ENCODE peak calls at places on chromosomes 12 and 14, in six cellular contexts. T is IMR-90, X is hepatocyte, D is spleen, G is stomach, R is cardiac fibroblast. Q is an unnamed sample.

GRCh38 chr14:69285661-69286255 is 25.8 kb downstream of the GALNT16 start:
- DNase-seq in X (no peak), T (no peak), G (no peak), D (no peak), R (no peak), Q (no peak)

GRCh38 chr14:67240168-67240932 is 885 bp upstream of the PALS1 start:
- DNase-seq in D (peak), X (peak), G (peak), R (peak), T (peak), Q (no peak)

GRCh38 chr14:36665887-36666415 is 4.3 kb downstream of the PAX9 start:
- DNase-seq in D (no peak), R (no peak), G (no peak), X (no peak), T (no peak), Q (no peak)

GRCh38 chr14:50813544-50813863 is 17.5 kb downstream of the NIN start:
- DNase-seq in D (no peak), G (no peak), X (no peak), T (no peak), R (no peak), Q (no peak)

GRCh38 chr12:46264057-46264456 is 4.8 kb downstream of the SLC38A1 start:
- DNase-seq in X (no peak), R (peak), G (no peak), D (no peak), T (peak), Q (no peak)

GRCh38 chr14:24927809-24928208 is 122.1 kb downstream of the STXBP6 start:
- DNase-seq in R (no peak), T (no peak), G (no peak), X (no peak), D (no peak), Q (no peak)

GRCh38 chr14:100890451-100890850 is 13.1 kb downstream of the RTL1 start:
- DNase-seq in T (no peak), G (peak), D (peak), X (no peak), R (no peak), Q (no peak)

GRCh38 chr14:95549656-95550585 is 15.1 kb downstream of the GLRX5 start:
- DNase-seq in R (no peak), T (no peak), D (no peak), X (no peak), G (peak), Q (no peak)

GRCh38 chr14:74571901-74572828 is 39.9 kb downstream of the LTBP2 start:
- DNase-seq in X (peak), D (peak), G (no peak), R (peak), T (peak), Q (peak)

GRCh38 chr14:69720912-69721311 is 46.0 kb upstream of the SRSF5 start:
- DNase-seq in D (no peak), X (no peak), R (no peak), T (no peak), G (no peak), Q (no peak)

GRCh38 chr14:79665556-79665955 is 545.7 kb downstream of the DIO2 start:
- DNase-seq in T (no peak), D (no peak), R (no peak), G (no peak), X (no peak), Q (no peak)

GRCh38 chr14:23602181-23603095 is 23.8 kb upstream of the JPH4 start:
- DNase-seq in X (no peak), T (no peak), R (no peak), G (no peak), D (no peak), Q (no peak)

GRCh38 chr14:47040490-47040889 is 388.9 kb upstream of the RPL10L start:
- DNase-seq in X (peak), G (no peak), T (no peak), R (no peak), D (no peak), Q (peak)

GRCh38 chr12:124709722-124710656 is 142.6 kb upstream of the NCOR2 start:
- DNase-seq in D (no peak), G (no peak), T (peak), R (peak), X (no peak), Q (no peak)

GRCh38 chr12:59005195-59005961 is 85.1 kb upstream of the LRIG3 start:
- DNase-seq in G (no peak), T (peak), R (peak), X (peak), D (no peak), Q (no peak)

GRCh38 chr14:20630340-20631022 is 11.0 kb downstream of the OR6S1 start:
- DNase-seq in D (peak), R (peak), G (no peak), T (peak), X (peak), Q (peak)

GRCh38 chr12:124852329-124852831 is 11.3 kb downstream of the SCARB1 start:
- DNase-seq in D (peak), G (no peak), R (peak), T (no peak), X (peak), Q (no peak)

GRCh38 chr14:59969319-59969718 is 49.4 kb downstream of the LRRC9 start:
- DNase-seq in T (peak), G (no peak), X (no peak), R (no peak), D (no peak), Q (no peak)

GRCh38 chr12:124543591-124544310 is 23.7 kb downstream of the NCOR2 start:
- DNase-seq in R (no peak), D (peak), X (no peak), G (no peak), T (no peak), Q (no peak)

GRCh38 chr14:92880351-92880750 is 42.6 kb upstream of the CHGA start:
- DNase-seq in D (no peak), R (no peak), T (no peak), X (no peak), G (no peak), Q (no peak)

GRCh38 chr12:112602150-112602549 is 183.4 kb downstream of the PTPN11 start:
- DNase-seq in G (no peak), T (no peak), D (no peak), X (no peak), R (no peak), Q (no peak)

GRCh38 chr12:114744696-114745095 is 60.7 kb upstream of the TBX3 start:
- DNase-seq in X (peak), R (no peak), T (peak), G (no peak), D (no peak), Q (no peak)

GRCh38 chr12:9936597-9936996 is 4.4 kb upstream of the CLEC2A start:
- DNase-seq in R (no peak), G (no peak), X (no peak), T (peak), D (no peak), Q (no peak)

GRCh38 chr12:9944404-9944803 is 12.2 kb upstream of the CLEC2A start:
- DNase-seq in D (no peak), G (no peak), X (no peak), R (no peak), T (no peak), Q (no peak)

GRCh38 chr12:9941838-9942237 is 9.7 kb upstream of the CLEC2A start:
- DNase-seq in G (no peak), D (no peak), R (no peak), T (no peak), X (no peak), Q (no peak)

GRCh38 chr12:9943244-9943643 is 11.1 kb upstream of the CLEC2A start:
- DNase-seq in G (no peak), X (no peak), R (no peak), T (no peak), D (peak), Q (no peak)

GRCh38 chr12:9940370-9940769 is 8.2 kb upstream of the CLEC2A start:
- DNase-seq in R (peak), T (peak), X (peak), G (no peak), D (no peak), Q (no peak)
- H3K4me3 ChIP-seq in R (no peak), T (no peak), X (no peak), G (no peak), D (no peak), Q (no peak)

DNA sequence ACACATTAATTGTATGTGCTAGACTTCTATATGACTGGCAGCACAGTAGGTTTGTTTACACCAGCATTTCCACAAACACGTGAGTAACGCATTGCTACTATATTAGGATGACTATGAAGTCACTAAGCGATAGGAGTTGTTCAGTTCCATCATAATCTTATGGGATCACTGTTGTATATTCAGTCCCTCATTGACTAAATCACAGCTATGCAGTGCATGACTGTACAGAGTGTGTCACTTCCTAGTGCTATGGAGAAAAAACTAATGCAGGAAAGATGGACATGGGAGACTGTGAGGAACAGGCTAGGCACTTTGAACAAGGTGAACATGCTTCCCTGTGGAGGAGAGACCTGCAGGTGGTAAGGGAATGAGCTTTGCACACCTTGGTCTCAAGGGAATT is 259.8 kb downstream of the NUAK1 start:
- DNase-seq in X (no peak), R (no peak), G (no peak), T (peak), D (no peak), Q (no peak)
- TF ChIP-seq CTCF in X (no peak), R (no peak), G (no peak), T (no peak), D (no peak), Q (no peak)

GRCh38 chr14:22497144-22497423 is 91.9 kb downstream of the DAD1 start:
- DNase-seq in D (no peak), T (no peak), X (no peak), G (no peak), R (no peak), Q (no peak)
- H3K4me3 ChIP-seq in D (no peak), T (no peak), X (no peak), G (no peak), R (no peak), Q (no peak)

GRCh38 chr12:67430708-67431335 is 161.7 kb downstream of the CAND1 start:
- DNase-seq in G (no peak), D (no peak), T (no peak), R (peak), X (no peak), Q (no peak)
- TF ChIP-seq CTCF in G (no peak), D (no peak), T (no peak), R (no peak), X (peak), Q (no peak)

GRCh38 chr12:5856692-5857091 is 88.4 kb downstream of the ANO2 start:
- DNase-seq in X (no peak), T (no peak), G (no peak), R (no peak), D (no peak), Q (no peak)
- H3K4me3 ChIP-seq in X (no peak), T (no peak), G (no peak), R (no peak), D (no peak), Q (no peak)

DNA sequence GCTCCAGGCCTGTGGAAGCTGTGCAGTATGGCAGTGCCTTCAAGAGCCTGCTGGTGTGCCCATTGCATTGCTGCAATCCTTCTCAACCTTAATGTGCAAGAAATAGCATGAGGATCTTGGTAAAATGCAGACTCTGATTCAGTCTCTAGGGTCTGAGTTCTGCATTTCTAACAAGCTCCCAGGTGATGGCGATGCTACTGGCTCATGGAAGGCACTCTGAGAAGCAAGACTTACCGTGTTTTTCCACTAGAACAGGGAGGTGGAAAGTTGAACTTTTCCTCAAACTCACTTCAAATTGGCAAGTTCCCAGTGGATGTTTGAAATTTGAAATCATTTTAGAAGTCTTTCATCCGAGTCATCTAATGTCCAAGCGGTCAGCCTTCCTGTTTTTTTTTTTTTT is 55.5 kb downstream of the MYRFL start:
- DNase-seq in D (no peak), X (no peak), T (peak), R (no peak), G (no peak), Q (no peak)
- TF ChIP-seq CTCF in D (no peak), X (no peak), T (peak), R (no peak), G (no peak), Q (peak)

GRCh38 chr12:27711957-27712356 is 1.3 kb downstream of the MRPS35 start:
- DNase-seq in R (no peak), G (no peak), X (no peak), D (no peak), T (no peak), Q (no peak)
- H3K4me3 ChIP-seq in R (peak), G (no peak), X (peak), D (peak), T (no peak), Q (peak)

DNA sequence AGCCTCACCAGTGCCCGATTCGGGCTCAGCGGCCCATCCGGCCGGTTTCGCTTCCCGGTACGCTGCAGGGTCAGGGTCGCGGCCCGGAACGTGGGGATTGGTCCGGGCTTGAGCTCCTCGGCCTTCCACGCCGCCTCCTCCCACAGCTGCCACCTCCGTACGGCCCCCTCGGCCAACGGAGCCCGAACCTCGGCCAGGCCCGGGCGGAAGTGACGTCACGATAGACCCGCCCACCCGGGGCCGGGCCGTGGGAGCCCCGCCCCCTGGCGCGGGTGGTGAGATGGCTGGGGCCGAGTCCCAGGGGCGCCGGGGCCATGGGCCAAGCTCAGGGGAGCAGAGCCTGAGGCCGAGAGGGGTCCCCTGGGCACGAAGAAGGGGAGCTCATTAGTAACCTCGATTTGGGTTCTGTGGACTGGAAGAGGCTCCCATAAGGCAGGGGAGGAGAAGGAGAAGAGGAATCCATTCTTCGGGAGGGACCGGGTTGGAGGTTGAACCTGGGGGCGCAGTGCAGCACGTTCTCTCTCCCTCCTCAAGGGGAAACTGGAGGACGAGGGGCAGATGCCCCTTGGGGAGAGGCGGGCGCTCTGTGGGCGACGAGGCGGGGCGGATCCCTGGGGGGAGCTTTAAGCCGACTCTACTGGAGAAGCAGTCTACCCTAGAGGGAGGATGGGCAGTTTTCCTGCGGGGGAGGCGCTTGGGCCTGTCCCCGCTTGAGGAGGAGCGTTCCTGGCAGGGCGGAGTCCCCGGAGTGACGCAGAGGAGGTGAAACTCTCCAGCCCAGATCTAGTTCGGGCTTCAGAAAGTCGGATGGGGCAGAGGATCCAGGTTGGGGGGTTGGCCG is at the start of gene MLF2:
- DNase-seq in G (peak), D (peak), R (peak), T (peak), X (peak), Q (peak)
- TF ChIP-seq CTCF in G (peak), D (peak), R (no peak), T (no peak), X (peak), Q (peak)

DNA sequence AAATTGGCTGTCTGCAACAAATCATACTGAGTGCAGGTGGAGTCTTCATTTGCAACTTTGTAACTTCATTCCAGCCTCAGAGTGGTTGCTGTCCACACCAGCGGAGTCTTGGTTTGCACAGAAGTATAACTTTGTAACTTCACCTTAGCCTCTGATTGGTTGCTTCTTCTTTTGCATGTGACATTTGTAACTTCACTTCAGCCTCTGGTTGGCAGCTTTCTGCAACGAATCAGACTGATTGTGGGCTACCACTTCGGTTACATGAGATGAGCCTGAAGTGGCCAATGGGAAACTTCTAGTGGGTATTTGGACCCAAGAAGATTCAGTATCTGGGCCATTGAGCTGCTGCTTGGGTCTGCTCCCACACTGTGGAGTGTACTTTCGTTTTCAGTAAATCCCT is 17.8 kb downstream of the RASSF8 start:
- DNase-seq in R (no peak), D (no peak), T (no peak), G (no peak), X (no peak), Q (no peak)
- H3K4me3 ChIP-seq in R (no peak), D (no peak), T (no peak), G (peak), X (no peak), Q (no peak)

Q was measured in epithelial cell of proximal tubule.